ENCODE peak calls at places on chromosomes 12 and 14, in five cellular contexts. S, K, Q, L and P are unnamed samples.

GRCh38 chr12:6085841-6086240 is 38.6 kb downstream of the VWF start:
- DNase-seq in S (no peak), K (no peak), Q (no peak), L (no peak), P (no peak)

GRCh38 chr14:22512106-22512814 is 76.8 kb downstream of the DAD1 start:
- DNase-seq in S (no peak), K (no peak), Q (no peak), L (no peak), P (no peak)

GRCh38 chr12:58877243-58877743 is 43.0 kb downstream of the LRIG3 start:
- DNase-seq in S (peak), K (peak), Q (no peak), L (no peak), P (no peak)

GRCh38 chr14:40616579-40616978 is 990.1 kb upstream of the LRFN5 start:
- DNase-seq in S (no peak), K (no peak), Q (no peak), L (peak), P (no peak)

GRCh38 chr12:65853489-65854157 is 29.3 kb downstream of the HMGA2 start:
- DNase-seq in S (peak), K (peak), Q (no peak), L (no peak), P (no peak)

GRCh38 chr12:48973992-48974673 is 2.6 kb upstream of the WNT10B start:
- DNase-seq in S (peak), K (peak), Q (no peak), L (peak), P (peak)

GRCh38 chr12:1879633-1880032 is 38.8 kb downstream of the CACNA2D4 start:
- DNase-seq in S (no peak), K (peak), Q (no peak), L (no peak), P (no peak)

GRCh38 chr12:118651487-118651886 is 275.1 kb downstream of the SUDS3 start:
- DNase-seq in S (no peak), K (no peak), Q (no peak), L (no peak), P (no peak)

GRCh38 chr12:575948-576612 is 87.2 kb downstream of the NINJ2 start:
- DNase-seq in S (peak), K (peak), Q (peak), L (peak), P (peak)

GRCh38 chr12:59699408-59700144 is 103.7 kb downstream of the SLC16A7 start:
- DNase-seq in S (peak), K (peak), Q (no peak), L (no peak), P (no peak)

GRCh38 chr12:97595423-97595822 is 132.8 kb downstream of the RMST start:
- DNase-seq in S (no peak), K (no peak), Q (no peak), L (no peak), P (no peak)

GRCh38 chr14:77741438-77741837 is 19.5 kb downstream of the SNW1 start:
- DNase-seq in S (no peak), K (no peak), Q (no peak), L (no peak), P (no peak)

GRCh38 chr14:77738559-77739250 is 22.3 kb downstream of the SNW1 start:
- DNase-seq in S (peak), K (no peak), Q (no peak), L (no peak), P (no peak)
- TF ChIP-seq EZH2phosphoT487 in S (no peak), K (no peak), Q (no peak), L (no peak), P (no peak)

DNA sequence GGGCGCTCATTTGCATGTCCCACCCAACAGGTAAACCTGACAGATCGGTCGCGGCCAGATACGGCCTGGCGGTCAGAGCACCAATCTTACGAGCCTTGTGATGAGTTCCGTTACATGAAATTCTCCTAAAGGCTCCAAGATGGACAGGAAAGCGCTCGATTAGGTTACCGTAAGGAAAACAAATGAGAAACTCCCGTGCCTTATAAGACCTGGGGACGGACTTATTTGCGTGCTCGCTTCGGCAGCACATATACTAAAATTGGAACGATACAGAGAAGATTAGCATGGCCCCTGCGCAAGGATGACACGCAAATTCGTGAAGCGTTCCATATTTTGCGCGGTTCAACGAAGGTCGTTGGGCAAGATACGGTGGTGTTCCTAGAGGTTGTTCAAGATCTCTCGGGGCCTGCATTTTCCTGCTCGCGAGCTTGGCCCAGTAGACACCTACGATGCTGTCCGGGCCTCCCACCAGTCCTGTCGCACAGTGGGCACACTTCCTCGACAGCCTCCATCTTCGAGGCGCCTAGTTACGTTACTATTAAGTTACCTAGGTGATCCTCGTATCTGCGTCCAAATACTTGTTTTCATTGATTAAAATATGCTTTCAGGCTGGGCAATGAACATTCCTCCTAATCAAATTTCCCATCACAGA is at the start of gene RNU6-7:
- DNase-seq in S (peak), K (peak), Q (no peak), L (peak), P (peak)
- TF ChIP-seq EZH2 in S (no peak), K (no peak), Q (no peak), L (no peak), P (no peak)

GRCh38 chr14:91350483-91350812 is 67.2 kb downstream of the CCDC88C start:
- DNase-seq in S (no peak), K (no peak), Q (no peak), L (no peak), P (no peak)

GRCh38 chr14:91350813-91351507 is 66.7 kb downstream of the CCDC88C start:
- DNase-seq in S (no peak), K (no peak), Q (no peak), L (no peak), P (no peak)

GRCh38 chr14:91351508-91351853 is 66.1 kb downstream of the CCDC88C start:
- DNase-seq in S (no peak), K (no peak), Q (no peak), L (no peak), P (no peak)

GRCh38 chr14:91349481-91350074 is 68.0 kb downstream of the CCDC88C start:
- DNase-seq in S (no peak), K (no peak), Q (no peak), L (no peak), P (no peak)

DNA sequence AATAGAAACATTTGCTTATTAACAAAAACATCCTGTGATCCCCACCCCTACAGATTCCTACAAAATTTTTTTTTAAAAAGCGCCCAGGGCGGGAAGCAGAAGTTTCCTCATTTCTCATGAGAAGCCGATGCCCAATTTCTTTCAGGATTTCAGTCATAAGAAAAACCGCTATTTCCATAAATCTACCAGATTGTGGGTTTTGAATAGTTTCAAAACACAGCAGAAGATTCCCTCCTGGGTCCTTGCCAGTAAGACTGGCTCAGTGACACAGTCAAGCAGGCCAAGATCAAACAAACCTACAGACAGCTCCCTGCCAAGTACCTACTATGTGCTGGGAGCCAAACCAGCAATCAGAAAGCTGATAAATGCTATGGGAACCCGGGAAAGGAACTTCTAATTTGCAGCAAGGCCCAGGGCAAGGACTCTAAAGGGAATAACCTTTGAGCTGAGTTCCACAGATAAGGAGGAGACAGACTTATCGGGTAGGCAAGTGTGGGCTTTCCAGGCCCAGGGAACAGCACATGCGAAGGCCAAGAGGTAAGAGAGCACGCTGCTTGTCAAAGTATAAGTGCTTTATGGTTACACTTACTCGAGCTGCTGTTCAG is 68.7 kb downstream of the CCDC88C start:
- DNase-seq in S (no peak), K (no peak), Q (no peak), L (no peak), P (no peak)
- TF ChIP-seq EZH2phosphoT487 in S (no peak), K (no peak), Q (no peak), L (no peak), P (no peak)

DNA sequence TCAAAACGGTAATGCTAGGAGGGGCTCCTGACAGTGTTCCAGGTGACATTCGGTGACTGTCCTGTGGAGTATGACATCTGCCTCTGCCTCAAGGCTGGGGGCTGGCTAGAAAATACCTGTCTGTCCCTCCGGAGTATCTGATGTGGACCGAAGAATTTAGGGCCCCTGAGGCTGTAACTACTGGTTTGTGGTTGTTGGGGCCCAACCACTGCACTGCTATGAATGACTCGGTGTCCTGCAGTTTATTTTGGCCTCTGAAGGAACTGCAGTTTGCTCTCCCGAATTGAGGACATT is 198.9 kb upstream of the CAND1 start:
- DNase-seq in S (peak), K (no peak), Q (no peak), L (no peak), P (no peak)
- TF ChIP-seq EZH2 in S (no peak), K (no peak), Q (no peak), L (no peak), P (no peak)

GRCh38 chr14:78181270-78181669 is 11.1 kb downstream of the NRXN3 start:
- DNase-seq in S (no peak), K (no peak), Q (no peak), L (no peak), P (peak)
- TF ChIP-seq EZH2phosphoT487 in S (no peak), K (no peak), Q (no peak), L (no peak), P (no peak)

GRCh38 chr12:107859367-107859766 is 84.9 kb downstream of the ASCL4 start:
- DNase-seq in S (no peak), K (no peak), Q (no peak), L (no peak), P (no peak)

GRCh38 chr12:107864235-107864634 is 89.7 kb downstream of the ASCL4 start:
- DNase-seq in S (no peak), K (peak), Q (no peak), L (peak), P (peak)
- TF ChIP-seq EZH2 in S (no peak), K (no peak), Q (no peak), L (no peak), P (peak)

DNA sequence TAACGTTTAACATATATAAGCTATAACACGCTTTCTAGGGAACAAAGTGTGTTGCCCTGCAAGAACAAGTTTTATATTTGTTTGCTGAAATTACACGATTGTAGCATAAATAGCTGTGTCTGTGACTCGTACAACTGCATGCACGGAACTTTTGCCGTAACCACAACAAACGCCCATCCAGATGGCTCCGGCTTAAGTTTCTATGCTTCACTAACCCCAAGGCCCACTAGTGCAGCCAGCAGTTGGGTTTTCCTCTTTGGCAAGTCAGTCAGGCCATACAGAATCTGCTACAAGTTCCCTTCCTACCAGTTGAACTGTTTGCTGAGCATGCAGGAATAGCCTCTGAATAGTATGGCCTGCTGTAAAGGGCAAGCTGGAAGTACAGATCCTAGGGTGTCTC is 12.1 kb downstream of the CSRP2 start:
- DNase-seq in S (peak), K (peak), Q (no peak), L (no peak), P (peak)
- TF ChIP-seq EZH2phosphoT487 in S (no peak), K (no peak), Q (no peak), L (no peak), P (no peak)

GRCh38 chr14:56814468-56815074 is 4.3 kb upstream of the OTX2 start:
- DNase-seq in S (no peak), K (no peak), Q (no peak), L (peak), P (peak)

GRCh38 chr14:56811596-56812363 is 1.5 kb upstream of the OTX2 start:
- DNase-seq in S (no peak), K (no peak), Q (no peak), L (peak), P (peak)

GRCh38 chr14:56810850-56811595 is 744 bp upstream of the OTX2 start:
- DNase-seq in S (no peak), K (no peak), Q (no peak), L (peak), P (peak)

GRCh38 chr14:56813143-56813551 is 2.9 kb upstream of the OTX2 start:
- DNase-seq in S (no peak), K (no peak), Q (no peak), L (peak), P (peak)

DNA sequence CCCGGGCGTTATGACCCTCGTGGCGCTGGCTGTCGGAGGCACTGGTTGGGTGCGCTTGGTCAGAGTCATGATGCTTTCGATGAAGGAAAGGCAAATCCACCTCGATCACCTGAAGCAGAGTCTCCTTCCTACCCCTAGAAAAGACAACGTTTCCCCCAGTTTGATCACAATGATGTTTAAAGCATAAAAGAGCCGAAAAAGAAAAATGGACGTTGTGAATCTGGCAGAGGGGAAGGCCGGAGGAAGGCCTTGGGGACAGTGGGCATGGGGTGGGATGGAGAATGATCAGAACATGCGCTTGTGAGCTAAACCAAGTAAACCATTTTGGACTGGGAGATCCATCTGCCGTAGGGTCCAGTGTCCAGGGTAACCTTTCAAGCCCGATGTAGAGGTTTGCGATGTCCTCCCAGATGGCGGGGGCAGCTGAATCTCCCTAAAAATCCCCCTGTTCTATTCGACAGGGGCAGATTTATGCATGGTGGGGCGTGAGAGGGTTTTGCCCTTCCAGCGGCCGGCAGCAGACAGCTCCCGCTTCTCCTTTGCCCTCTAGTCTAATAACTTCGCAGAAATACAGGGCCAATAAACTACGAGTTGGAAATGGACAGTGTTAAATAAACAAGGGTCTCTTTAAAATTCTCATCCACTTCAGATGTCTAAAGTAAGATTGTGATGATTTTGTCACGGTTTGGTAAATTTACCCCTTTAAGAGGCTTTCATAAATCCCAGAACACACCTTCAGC is 2.3 kb upstream of the OTX2 start:
- DNase-seq in S (no peak), K (no peak), Q (no peak), L (no peak), P (peak)
- TF ChIP-seq EZH2 in S (peak), K (peak), Q (no peak), L (peak), P (no peak)

GRCh38 chr12:116093915-116094314 is 183.6 kb downstream of the MED13L start:
- DNase-seq in S (peak), K (no peak), Q (no peak), L (no peak), P (no peak)
- TF ChIP-seq EZH2phosphoT487 in S (no peak), K (no peak), Q (no peak), L (no peak), P (no peak)

DNA sequence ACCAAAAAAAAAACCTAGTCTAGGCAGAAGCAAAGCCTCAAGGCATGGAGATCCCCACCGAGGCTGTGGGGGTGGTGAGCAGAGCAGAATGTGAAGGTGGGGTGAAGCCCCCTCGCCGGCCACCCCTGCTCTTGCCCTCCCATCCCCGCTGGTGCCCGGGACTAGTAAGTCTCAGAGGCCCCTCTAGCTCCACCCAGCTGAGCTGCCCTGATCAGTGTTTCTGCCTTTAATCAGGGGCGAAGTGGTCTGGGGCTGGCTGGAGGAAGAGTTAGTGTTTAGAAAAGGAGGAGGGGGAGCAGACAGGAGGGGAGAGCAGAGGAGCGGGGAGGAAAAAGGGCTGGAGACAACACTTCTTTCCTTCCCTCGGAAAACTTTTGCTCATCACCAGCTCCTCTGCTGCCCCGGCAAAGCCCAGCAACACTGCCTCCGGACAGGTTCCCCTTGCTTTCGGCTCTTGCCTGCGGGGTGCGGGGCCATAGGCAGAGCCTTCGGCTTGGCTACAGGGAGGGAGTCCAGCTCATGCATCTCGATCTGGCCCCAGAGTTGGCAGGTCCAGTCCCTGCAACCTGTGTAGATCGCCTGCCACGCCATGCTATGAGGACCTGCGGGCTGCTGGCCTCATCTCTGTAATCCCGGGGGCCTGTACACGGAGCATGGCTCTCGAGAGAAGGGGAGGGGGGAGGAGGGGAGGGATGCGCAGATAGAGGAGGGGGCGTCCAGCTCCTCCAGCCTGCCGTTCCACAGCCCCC is 3.4 kb upstream of the DLK1 start:
- DNase-seq in S (no peak), K (no peak), Q (no peak), L (no peak), P (peak)
- TF ChIP-seq EZH2 in S (no peak), K (no peak), Q (no peak), L (no peak), P (no peak)